ENCODE peak calls at places on chromosomes 11 and 22, in ten cellular contexts. U, N, H, W, B, X, K, M, D and Y are unnamed samples.

GRCh38 chr11:3641191-3641590 is 601 bp downstream of the ART5 start:
- DNase-seq in K (no peak), X (no peak), W (no peak), H (no peak), M (no peak), N (no peak), D (no peak), U (no peak), B (no peak), Y (no peak)

GRCh38 chr11:85089654-85090053 is 537.5 kb downstream of the DLG2 start:
- DNase-seq in M (peak; percentile 20), W (no peak), K (no peak), D (no peak), H (no peak), X (no peak), U (no peak), B (no peak), N (no peak), Y (no peak)

GRCh38 chr11:28822596-28822995 is 714.4 kb downstream of the METTL15 start:
- DNase-seq in H (no peak), M (no peak), K (peak; percentile 36), B (no peak), W (no peak), N (peak; percentile 54), D (no peak), U (no peak), X (no peak), Y (no peak)

GRCh38 chr11:62725686-62726085 is 1.6 kb downstream of the HNRNPUL2 start:
- DNase-seq in H (no peak), B (no peak), W (no peak), M (no peak), D (no peak), U (no peak), X (no peak), N (no peak), K (no peak), Y (no peak)

GRCh38 chr11:116481126-116481644 is 291.6 kb downstream of the BUD13 start:
- DNase-seq in B (no peak), H (no peak), D (no peak), X (no peak), W (no peak), U (no peak), M (no peak), K (no peak), N (no peak), Y (no peak)

GRCh38 chr11:65502852-65503603 is 4.2 kb downstream of the MALAT1 start:
- DNase-seq in H (no peak), M (no peak), W (no peak), X (no peak), B (peak; percentile 83), D (no peak), N (peak; percentile 49), K (peak; percentile 59), U (no peak), Y (no peak)

GRCh38 chr22:42247596-42247995 is 22.9 kb downstream of the TCF20 start:
- DNase-seq in M (no peak), H (no peak), W (no peak), K (no peak), U (no peak), D (no peak), X (no peak), B (no peak), N (no peak), Y (no peak)

GRCh38 chr22:50060441-50061140 is 2.5 kb upstream of the TTLL8 start:
- DNase-seq in X (no peak), D (no peak), W (no peak), B (no peak), M (no peak), U (no peak), K (no peak), H (no peak), N (no peak), Y (no peak)

GRCh38 chr11:25794804-25795203 is 537.1 kb upstream of the ANO3 start:
- DNase-seq in U (no peak), W (no peak), H (no peak), N (no peak), M (no peak), B (no peak), K (no peak), D (no peak), X (no peak), Y (no peak)

GRCh38 chr11:131073167-131073566 is 156.9 kb upstream of the SNX19 start:
- DNase-seq in X (no peak), M (no peak), H (no peak), B (peak; percentile 33), D (no peak), U (no peak), W (no peak), N (no peak), K (no peak), Y (no peak)

GRCh38 chr11:9462806-9463537 is 2.2 kb downstream of the ZNF143 start:
- DNase-seq in D (no peak), K (peak; percentile 9), H (no peak), B (peak; percentile 5), X (no peak), M (no peak), N (peak; percentile 12), W (no peak), U (no peak), Y (no peak)

GRCh38 chr22:39216143-39216490 is 28.7 kb downstream of the PDGFB start:
- DNase-seq in W (no peak), D (peak; percentile 47), M (no peak), K (no peak), X (no peak), H (no peak), U (no peak), B (no peak), N (no peak), Y (no peak)

GRCh38 chr11:94602430-94603372 is 35.5 kb downstream of the PIWIL4 start:
- DNase-seq in X (no peak), N (peak; percentile 91), H (peak; percentile 14), W (no peak), K (peak; percentile 56), D (no peak), M (peak; percentile 46), B (peak; percentile 86), U (peak; percentile 1), Y (no peak)

GRCh38 chr22:24423519-24424000 is 3.8 kb upstream of the ADORA2A start:
- DNase-seq in X (peak; percentile 60), M (peak; percentile 86), H (peak; percentile 52), B (peak; percentile 14), N (no peak), K (no peak), D (no peak), U (peak; percentile 65), W (peak; percentile 77), Y (peak; percentile 51)

GRCh38 chr11:6586434-6587359 is 16.7 kb downstream of the RRP8 start:
- DNase-seq in U (no peak), W (no peak), B (no peak), N (no peak), X (no peak), H (no peak), K (no peak), D (no peak), M (no peak), Y (no peak)

GRCh38 chr22:46043816-46044717 is 67.1 kb upstream of the WNT7B start:
- DNase-seq in D (peak; percentile 82), B (peak; percentile 45), H (no peak), M (peak; percentile 45), N (no peak), K (peak; percentile 50), X (no peak), U (no peak), W (no peak), Y (no peak)

GRCh38 chr11:19632435-19632834 is 80.2 kb upstream of the NAV2 start:
- DNase-seq in U (no peak), M (no peak), D (no peak), W (no peak), K (peak; percentile 70), H (no peak), X (no peak), B (peak; percentile 69), N (peak; percentile 47), Y (no peak)

GRCh38 chr22:26489447-26490036 is 5.9 kb downstream of the SRRD start:
- DNase-seq in B (no peak), D (no peak), K (no peak), H (no peak), N (no peak), X (no peak), M (no peak), W (no peak), U (no peak), Y (no peak)

GRCh38 chr22:41982886-41983285 is 13.6 kb downstream of the SEPTIN3 start:
- DNase-seq in D (no peak), W (no peak), U (no peak), M (no peak), B (no peak), N (no peak), H (no peak), K (no peak), X (no peak), Y (no peak)

GRCh38 chr11:32312865-32313403 is 122.4 kb downstream of the WT1 start:
- DNase-seq in K (peak; percentile 66), U (no peak), M (no peak), W (peak; percentile 52), B (peak; percentile 86), X (no peak), N (peak; percentile 64), D (no peak), H (no peak), Y (no peak)

GRCh38 chr22:25448435-25449051 is 115.9 kb upstream of the GRK3 start:
- DNase-seq in M (peak; percentile 26), N (peak; percentile 30), W (no peak), U (peak; percentile 3), B (peak; percentile 48), H (no peak), D (no peak), K (no peak), X (no peak), Y (no peak)

GRCh38 chr11:86193297-86194095 is 51.1 kb upstream of the EED start:
- DNase-seq in M (peak; percentile 72), K (peak; percentile 88), D (no peak), B (peak; percentile 92), W (peak; percentile 78), N (peak; percentile 84), X (no peak), H (peak; percentile 50), U (peak; percentile 25), Y (peak; percentile 25)

GRCh38 chr11:127632546-127632945 is 632.0 kb upstream of the KIRREL3 start:
- DNase-seq in U (no peak), X (no peak), W (no peak), H (no peak), M (no peak), N (no peak), K (no peak), D (no peak), B (no peak), Y (no peak)

GRCh38 chr11:76615950-76616349 is 54.6 kb downstream of the LRRC32 start:
- DNase-seq in K (no peak), X (no peak), M (no peak), N (no peak), U (no peak), W (no peak), D (peak; percentile 91), B (peak; percentile 84), H (no peak), Y (no peak)

GRCh38 chr11:134468081-134468668 is 56.1 kb upstream of the B3GAT1 start:
- DNase-seq in K (no peak), M (no peak), B (no peak), N (no peak), D (no peak), X (no peak), U (no peak), W (no peak), H (no peak), Y (no peak)

GRCh38 chr22:39142088-39142667 is 10.3 kb downstream of the CBX7 start:
- DNase-seq in U (no peak), K (no peak), M (no peak), N (no peak), X (no peak), H (no peak), D (no peak), W (no peak), B (no peak), Y (no peak)

GRCh38 chr22:19815823-19816290 is 38.8 kb downstream of the GNB1L start:
- DNase-seq in X (no peak), M (no peak), H (no peak), U (no peak), N (no peak), D (peak; percentile 33), W (no peak), K (no peak), B (no peak), Y (no peak)

GRCh38 chr11:2300936-2301630 is 635 bp downstream of the C11orf21 start:
- DNase-seq in M (peak; percentile 61), K (no peak), H (no peak), B (no peak), N (no peak), X (no peak), W (no peak), U (no peak), D (no peak), Y (no peak)